ENCODE peak calls at places on chromosome 5, in six cellular contexts. One of them, this sample, is unnamed.

GRCh38 chr5:135569755-135570452 is 8.9 kb downstream of the CXCL14 start:
- DNase-seq in stimulated activated CD8-positive, alpha-beta memory T cell treated with anti-CD3 and anti-CD28 coated beads, Interleukin-15, amount 100 ng/mL, for 24 hours: no peak
- DNase-seq in MM.1S: peak; percentile 57
- DNase-seq in skeletal muscle cell: no peak
- DNase-seq in SJSA1: peak; percentile 65
- DNase-seq in left lung: no peak
- DNase-seq in this sample: no peak

GRCh38 chr5:119515192-119515591 is 62.9 kb downstream of the HSD17B4 start:
- DNase-seq in stimulated activated CD8-positive, alpha-beta memory T cell treated with anti-CD3 and anti-CD28 coated beads, Interleukin-15, amount 100 ng/mL, for 24 hours: no peak
- DNase-seq in MM.1S: no peak
- DNase-seq in skeletal muscle cell: peak; percentile 17
- DNase-seq in SJSA1: no peak
- DNase-seq in left lung: no peak
- DNase-seq in this sample: no peak

GRCh38 chr5:76363385-76364261 is 39.5 kb upstream of the IQGAP2 start:
- DNase-seq in stimulated activated CD8-positive, alpha-beta memory T cell treated with anti-CD3 and anti-CD28 coated beads, Interleukin-15, amount 100 ng/mL, for 24 hours: no peak
- DNase-seq in MM.1S: no peak
- DNase-seq in skeletal muscle cell: no peak
- DNase-seq in SJSA1: no peak
- DNase-seq in left lung: no peak
- DNase-seq in this sample: no peak

GRCh38 chr5:10030219-10030831 is 219.4 kb downstream of the ATPSCKMT start:
- DNase-seq in stimulated activated CD8-positive, alpha-beta memory T cell treated with anti-CD3 and anti-CD28 coated beads, Interleukin-15, amount 100 ng/mL, for 24 hours: no peak
- DNase-seq in MM.1S: no peak
- DNase-seq in skeletal muscle cell: no peak
- DNase-seq in SJSA1: peak; percentile 42
- DNase-seq in left lung: no peak
- DNase-seq in this sample: no peak

GRCh38 chr5:67094476-67095300 is 101.9 kb downstream of the CD180 start:
- DNase-seq in stimulated activated CD8-positive, alpha-beta memory T cell treated with anti-CD3 and anti-CD28 coated beads, Interleukin-15, amount 100 ng/mL, for 24 hours: no peak
- DNase-seq in MM.1S: no peak
- DNase-seq in skeletal muscle cell: peak; percentile 70
- DNase-seq in SJSA1: no peak
- DNase-seq in left lung: peak; percentile 35
- DNase-seq in this sample: no peak

GRCh38 chr5:138287252-138287651 is 12.8 kb upstream of the GFRA3 start:
- DNase-seq in stimulated activated CD8-positive, alpha-beta memory T cell treated with anti-CD3 and anti-CD28 coated beads, Interleukin-15, amount 100 ng/mL, for 24 hours: no peak
- DNase-seq in MM.1S: no peak
- DNase-seq in skeletal muscle cell: no peak
- DNase-seq in SJSA1: no peak
- DNase-seq in left lung: no peak
- DNase-seq in this sample: no peak

GRCh38 chr5:95718203-95718602 is 12.9 kb upstream of the RHOBTB3 start:
- DNase-seq in stimulated activated CD8-positive, alpha-beta memory T cell treated with anti-CD3 and anti-CD28 coated beads, Interleukin-15, amount 100 ng/mL, for 24 hours: no peak
- DNase-seq in MM.1S: peak; percentile 60
- DNase-seq in skeletal muscle cell: no peak
- DNase-seq in SJSA1: no peak
- DNase-seq in left lung: no peak
- DNase-seq in this sample: no peak

GRCh38 chr5:316210-317085 is 5.1 kb upstream of the AHRR start:
- DNase-seq in stimulated activated CD8-positive, alpha-beta memory T cell treated with anti-CD3 and anti-CD28 coated beads, Interleukin-15, amount 100 ng/mL, for 24 hours: no peak
- DNase-seq in MM.1S: no peak
- DNase-seq in skeletal muscle cell: no peak
- DNase-seq in SJSA1: no peak
- DNase-seq in left lung: no peak
- DNase-seq in this sample: no peak

GRCh38 chr5:110333384-110333783 is 393.1 kb downstream of the TMEM232 start:
- DNase-seq in stimulated activated CD8-positive, alpha-beta memory T cell treated with anti-CD3 and anti-CD28 coated beads, Interleukin-15, amount 100 ng/mL, for 24 hours: no peak
- DNase-seq in MM.1S: no peak
- DNase-seq in skeletal muscle cell: peak; percentile 6
- DNase-seq in SJSA1: no peak
- DNase-seq in left lung: no peak
- DNase-seq in this sample: no peak

This sample was measured in NCI-H2081 treated with DMSO at 0.1 percent for 48 hours.